ENCODE peak calls at places on chromosomes 11 and 22, in nine cellular contexts. R is psoas muscle, N is dorsolateral prefrontal cortex, S is gastrocnemius medialis, T is esophagus squamous epithelium, I is fibroblast of lung, O is cardiac muscle cell, B is IMR-90, Z is SK-N-SH. L is an unnamed sample.

GRCh38 chr22:17266261-17266971 is 47.2 kb upstream of the ADA2 start:
- DNase-seq in T (no peak), Z (no peak), B (no peak), S (peak; percentile 13), O (peak; percentile 26), R (peak; percentile 64), N (no peak), I (no peak), L (no peak)

GRCh38 chr22:50274311-50274710 is 4.1 kb upstream of the MAPK11 start:
- DNase-seq in T (no peak), S (no peak), I (peak; percentile 74), O (peak; percentile 70), Z (peak; percentile 90), R (no peak), N (peak; percentile 76), B (peak; percentile 54), L (no peak)

GRCh38 chr11:69148806-69149205 is 6.9 kb upstream of the SMIM38 start:
- DNase-seq in Z (no peak), T (no peak), I (no peak), S (no peak), O (no peak), B (no peak), R (no peak), N (no peak), L (no peak)

GRCh38 chr11:94131363-94132115 is 2.9 kb downstream of the PANX1 start:
- DNase-seq in T (no peak), R (no peak), O (peak; percentile 79), I (peak; percentile 66), Z (peak; percentile 44), S (no peak), B (peak; percentile 50), N (no peak), L (peak; percentile 63)

GRCh38 chr11:117226388-117227385 is 5.2 kb downstream of the PCSK7 start:
- DNase-seq in O (peak; percentile 89), N (peak; percentile 49), R (no peak), T (no peak), S (peak; percentile 32), Z (peak; percentile 84), I (peak; percentile 82), B (peak; percentile 78), L (peak; percentile 61)

GRCh38 chr11:30131535-30131934 is 99.3 kb upstream of the FSHB start:
- DNase-seq in N (no peak), O (no peak), R (no peak), T (no peak), S (no peak), B (no peak), Z (no peak), I (no peak), L (peak; percentile 19)

GRCh38 chr11:66275396-66275795 is 2.6 kb upstream of the CNIH2 start:
- DNase-seq in R (no peak), N (no peak), T (no peak), I (no peak), S (no peak), B (no peak), Z (no peak), O (no peak), L (no peak)

GRCh38 chr11:125257185-125257584 is 92.6 kb downstream of the PKNOX2 start:
- DNase-seq in T (no peak), B (no peak), S (no peak), Z (peak; percentile 51), R (no peak), I (no peak), O (peak; percentile 17), N (no peak), L (no peak)

GRCh38 chr11:118929496-118930151 is 3.9 kb upstream of the BCL9L start:
- DNase-seq in R (peak; percentile 88), S (peak; percentile 65), N (peak; percentile 88), Z (peak; percentile 88), B (peak; percentile 77), T (no peak), I (peak; percentile 81), O (peak; percentile 94), L (peak; percentile 66)

GRCh38 chr11:126167476-126167875 is 44.0 kb downstream of the RPUSD4 start:
- DNase-seq in S (no peak), O (peak; percentile 32), I (peak; percentile 53), N (no peak), Z (peak; percentile 57), T (no peak), B (no peak), R (no peak), L (no peak)

GRCh38 chr11:10485646-10486045 is 30.6 kb downstream of the AMPD3 start:
- DNase-seq in B (no peak), Z (no peak), T (no peak), I (no peak), O (no peak), N (peak; percentile 3), S (no peak), R (no peak), L (no peak)

GRCh38 chr11:12784445-12784844 is 110.2 kb downstream of the TEAD1 start:
- DNase-seq in S (no peak), N (no peak), R (no peak), I (no peak), O (no peak), T (no peak), Z (no peak), B (peak; percentile 79), L (no peak)

GRCh38 chr11:69348414-69349235 is 54.7 kb downstream of the MYEOV start:
- DNase-seq in I (no peak), B (no peak), R (no peak), S (no peak), O (no peak), N (no peak), Z (no peak), T (no peak), L (no peak)

GRCh38 chr11:114179234-114179941 is 116.8 kb upstream of the NNMT start:
- DNase-seq in B (no peak), N (peak; percentile 85), I (peak; percentile 100), O (peak; percentile 99), T (peak; percentile 19), R (peak; percentile 93), Z (no peak), S (peak; percentile 94), L (no peak)

GRCh38 chr11:114178656-114179055 is 117.5 kb upstream of the NNMT start:
- DNase-seq in S (peak; percentile 81), T (no peak), N (no peak), I (no peak), Z (no peak), O (no peak), R (peak; percentile 58), B (no peak), L (no peak)

GRCh38 chr11:114181195-114181594 is 115.0 kb upstream of the NNMT start:
- DNase-seq in Z (no peak), O (no peak), T (no peak), I (no peak), N (no peak), R (peak; percentile 51), S (no peak), B (no peak), L (no peak)

GRCh38 chr11:114181752-114182151 is 114.4 kb upstream of the NNMT start:
- DNase-seq in B (no peak), T (no peak), I (no peak), Z (no peak), O (no peak), R (peak; percentile 72), S (peak; percentile 83), N (no peak), L (no peak)

DNA sequence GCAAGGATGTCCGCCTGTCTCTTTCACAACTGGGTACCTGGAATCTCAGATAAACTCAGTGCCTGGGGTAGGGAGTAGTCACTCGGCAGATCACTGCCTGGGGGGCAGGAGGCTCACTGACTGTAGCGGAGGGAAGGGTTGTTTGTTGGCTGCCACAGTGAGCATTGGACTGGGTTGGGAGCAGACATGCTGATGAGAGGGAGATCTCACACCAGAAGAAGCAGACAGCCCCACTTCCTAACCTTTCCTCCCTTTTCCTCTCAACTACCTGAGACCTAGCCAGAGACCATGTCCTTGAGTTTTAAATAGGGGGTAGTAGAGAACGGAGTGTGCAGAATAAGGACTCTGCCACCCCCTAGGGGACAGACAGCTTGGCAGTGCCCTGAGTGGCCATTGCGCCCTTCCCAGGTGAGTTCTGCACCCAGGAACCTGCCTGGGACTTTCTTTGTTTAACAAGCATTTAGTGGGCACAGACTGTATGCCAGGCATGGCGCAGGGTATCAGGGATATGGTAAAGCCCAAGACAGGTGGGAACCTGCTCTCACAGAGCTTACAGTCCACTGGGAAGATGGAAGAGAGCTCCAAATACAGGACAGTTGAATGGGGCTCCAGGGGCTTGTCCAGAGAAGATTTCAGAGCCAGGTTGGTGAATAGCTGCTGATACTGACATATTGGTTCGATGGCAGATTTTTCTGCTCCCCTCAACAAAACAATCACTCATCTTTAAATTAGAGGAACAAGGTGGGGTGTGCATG is 115.7 kb upstream of the NNMT start:
- DNase-seq in B (no peak), T (no peak), N (peak; percentile 64), Z (peak; percentile 61), O (peak; percentile 36), R (peak; percentile 75), S (no peak), I (peak; percentile 53), L (peak; percentile 44)
- H3K4me3 ChIP-seq in B (no peak overlapping the region), T (peak overlapping the region; percentile 57), N (peak overlapping the region; percentile 33), Z (no peak overlapping the region), O (no peak overlapping the region), R (peak overlapping the region; percentile 42), S (peak overlapping the region; percentile 62), I (no peak overlapping the region), L (no peak overlapping the region)

DNA sequence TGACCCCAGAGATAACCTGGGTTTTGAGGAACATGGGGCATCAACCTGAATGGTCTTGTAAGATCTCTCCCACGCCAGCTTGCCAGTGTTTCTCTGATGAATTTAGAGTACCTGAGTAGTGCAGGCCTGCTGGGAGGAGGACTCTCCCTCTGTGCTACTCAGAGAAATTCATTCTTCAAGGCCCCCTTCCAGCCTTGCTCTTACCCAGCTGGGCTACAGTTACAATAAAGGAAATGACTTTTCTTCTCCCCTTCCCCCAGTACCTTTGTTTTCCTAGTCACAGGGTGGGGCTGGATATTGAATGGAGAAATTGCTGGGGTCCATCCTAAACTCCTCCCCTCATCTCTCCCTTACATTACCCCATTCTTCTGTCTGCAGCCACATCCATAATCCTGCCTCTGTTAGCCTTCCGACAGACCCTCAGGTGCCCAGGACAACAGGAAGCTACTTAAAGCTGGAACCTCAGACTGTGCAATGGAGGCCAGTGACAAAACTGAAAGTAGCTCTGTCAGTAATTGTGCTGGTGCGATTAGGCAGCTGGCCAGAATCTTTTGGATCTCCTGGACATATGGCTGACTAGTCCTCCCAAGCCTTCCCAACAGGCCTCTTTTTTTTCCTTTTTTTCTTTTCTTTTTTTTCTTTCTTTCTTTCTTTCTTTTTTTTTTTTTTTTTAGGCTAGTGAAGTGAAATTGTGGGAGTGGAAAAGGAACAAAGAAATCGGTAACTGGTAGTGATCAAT is 17.5 kb downstream of the LIMK2 start:
- DNase-seq in T (no peak), N (peak; percentile 37), I (peak; percentile 65), Z (peak; percentile 46), O (peak; percentile 68), R (no peak), B (peak; percentile 48), S (peak; percentile 23), L (no peak)
- TF ChIP-seq CTCF in T (no peak), N (no peak), I (no peak), Z (no peak), O (no peak), R (no peak), B (no peak), S (no peak), L (no peak)

GRCh38 chr11:129840236-129840635 is 24.6 kb downstream of the TMEM45B start:
- DNase-seq in R (no peak), N (no peak), S (no peak), Z (no peak), O (no peak), B (no peak), I (no peak), T (no peak), L (peak; percentile 69)
- H3K27me3 ChIP-seq in R (no peaks in the 10 kb centered on the region), N (no peaks in the 10 kb centered on the region), S (no peaks in the 10 kb centered on the region), Z (peaks cover 30% of the 10 kb centered on the region), O (no peaks in the 10 kb centered on the region), B (peaks cover 20% of the 10 kb centered on the region), I (no peaks in the 10 kb centered on the region), T (no peaks in the 10 kb centered on the region), L (no peaks in the 10 kb centered on the region)

GRCh38 chr11:64892411-64892831 is 14.0 kb upstream of the EHD1 start:
- DNase-seq in Z (no peak), T (no peak), O (no peak), N (no peak), S (no peak), I (no peak), R (no peak), B (no peak), L (no peak)
- H3K4me3 ChIP-seq in Z (no peak overlapping the region), T (no peak overlapping the region), O (no peak overlapping the region), N (no peak overlapping the region), S (no peak overlapping the region), I (no peak overlapping the region), R (no peak overlapping the region), B (no peak overlapping the region), L (no peak overlapping the region)

L was measured in bronchial epithelial cell.